ENCODE peak calls at places on chromosome X, in seven cellular contexts. One of them, this sample, is unnamed.

GRCh38 chrX:16516473-16516872 is 133.5 kb upstream of the S100G start:
- DNase-seq in H1: no peak
- DNase-seq in K562: no peak
- DNase-seq in GM12891: no peak
- DNase-seq in GM12878: no peak
- DNase-seq in SK-N-SH: no peak
- DNase-seq in HepG2: no peak
- DNase-seq in this sample: no peak

GRCh38 chrX:135543924-135544323 is 23.5 kb downstream of the INTS6L start:
- DNase-seq in GM12891: no peak
- DNase-seq in GM12878: no peak
- DNase-seq in K562: peak
- DNase-seq in SK-N-SH: no peak
- DNase-seq in HepG2: no peak
- DNase-seq in H1: peak
- DNase-seq in this sample: no peak

GRCh38 chrX:8748855-8749254 is 16.9 kb upstream of the ANOS1 start:
- DNase-seq in H1: no peak
- DNase-seq in GM12891: no peak
- DNase-seq in GM12878: no peak
- DNase-seq in HepG2: no peak
- DNase-seq in K562: peak
- DNase-seq in SK-N-SH: peak
- DNase-seq in this sample: no peak

GRCh38 chrX:53458082-53458481 is 23.9 kb upstream of the HSD17B10 start:
- DNase-seq in GM12891: no peak
- DNase-seq in H1: no peak
- DNase-seq in HepG2: no peak
- DNase-seq in K562: no peak
- DNase-seq in SK-N-SH: no peak
- DNase-seq in GM12878: no peak
- DNase-seq in this sample: no peak

GRCh38 chrX:45699158-45699557 is 498.5 kb upstream of the DIPK2B start:
- DNase-seq in SK-N-SH: no peak
- DNase-seq in GM12891: no peak
- DNase-seq in H1: no peak
- DNase-seq in GM12878: no peak
- DNase-seq in HepG2: peak
- DNase-seq in K562: no peak
- DNase-seq in this sample: no peak

GRCh38 chrX:153643431-153644351 is 3.3 kb upstream of the DUSP9 start:
- DNase-seq in GM12891: no peak
- DNase-seq in H1: no peak
- DNase-seq in K562: peak
- DNase-seq in GM12878: no peak
- DNase-seq in HepG2: no peak
- DNase-seq in SK-N-SH: peak
- DNase-seq in this sample: no peak

GRCh38 chrX:148804579-148804978 is 304.2 kb downstream of the AFF2 start:
- DNase-seq in SK-N-SH: no peak
- DNase-seq in GM12878: no peak
- DNase-seq in GM12891: no peak
- DNase-seq in H1: no peak
- DNase-seq in K562: no peak
- DNase-seq in HepG2: no peak
- DNase-seq in this sample: no peak

GRCh38 chrX:27186671-27187070 is 276.5 kb downstream of the PPP4R3C start:
- DNase-seq in SK-N-SH: peak
- DNase-seq in H1: no peak
- DNase-seq in HepG2: peak
- DNase-seq in GM12891: no peak
- DNase-seq in GM12878: peak
- DNase-seq in K562: peak
- DNase-seq in this sample: no peak

GRCh38 chrX:26909728-26910127 is 553.4 kb downstream of the PPP4R3C start:
- DNase-seq in GM12891: no peak
- DNase-seq in K562: no peak
- DNase-seq in HepG2: no peak
- DNase-seq in SK-N-SH: no peak
- DNase-seq in GM12878: no peak
- DNase-seq in H1: no peak
- DNase-seq in this sample: no peak

DNA sequence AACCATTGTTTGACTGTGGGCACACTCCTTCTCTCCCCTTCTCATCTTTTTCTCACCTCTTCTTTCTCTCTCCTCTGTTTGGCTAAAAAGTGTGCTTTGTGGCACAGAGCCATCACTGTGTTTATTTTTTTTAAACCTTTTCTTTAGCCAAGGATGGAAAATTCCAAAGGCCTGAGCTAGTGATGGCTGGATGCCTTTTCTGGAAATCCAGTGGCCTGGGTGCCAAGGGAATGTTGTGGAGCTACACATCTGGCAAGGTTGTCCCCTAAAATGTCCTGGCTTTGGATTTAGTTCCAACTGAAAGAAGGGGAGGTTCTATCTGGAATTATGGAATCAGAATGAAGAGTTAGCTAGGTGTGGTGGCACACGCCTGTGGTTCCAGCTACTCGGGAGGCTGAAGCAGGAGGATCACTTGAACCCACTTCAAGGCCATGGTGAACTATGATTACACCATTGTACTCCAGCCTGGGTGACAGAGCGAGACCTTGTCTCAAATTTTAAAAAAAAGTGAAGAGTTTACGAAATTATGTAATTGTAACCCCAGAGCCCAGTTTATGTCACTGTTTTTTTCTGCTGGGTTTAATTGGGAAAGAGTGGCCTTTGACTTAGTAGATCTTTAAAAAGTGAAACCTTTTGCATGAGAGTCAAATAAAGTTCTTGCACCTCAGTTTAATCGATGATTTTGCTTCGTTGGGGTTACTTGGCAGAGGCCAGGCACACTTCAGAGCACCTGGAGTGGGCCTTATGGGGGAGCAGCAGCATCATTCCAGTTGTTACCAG is 17.7 kb downstream of the DOCK11 start:
- DNase-seq in H1: no peak
- DNase-seq in K562: no peak
- DNase-seq in GM12878: no peak
- DNase-seq in SK-N-SH: no peak
- DNase-seq in GM12891: no peak
- DNase-seq in HepG2: no peak
- DNase-seq in this sample: no peak
- TF ChIP-seq POLR2AphosphoS5 in H1: no peak
- TF ChIP-seq POLR2AphosphoS5 in K562: no peak
- TF ChIP-seq POLR2AphosphoS5 in GM12878: no peak
- TF ChIP-seq POLR2AphosphoS5 in SK-N-SH: no peak
- TF ChIP-seq POLR2AphosphoS5 in GM12891: no peak
- TF ChIP-seq POLR2AphosphoS5 in HepG2: no peak
- TF ChIP-seq POLR2AphosphoS5 in this sample: no peak

GRCh38 chrX:143661286-143661685 is 25.4 kb upstream of the SLITRK4 start:
- DNase-seq in GM12891: no peak
- DNase-seq in H1: no peak
- DNase-seq in HepG2: no peak
- DNase-seq in SK-N-SH: no peak
- DNase-seq in GM12878: no peak
- DNase-seq in K562: no peak
- DNase-seq in this sample: no peak

GRCh38 chrX:143664302-143664701 is 28.4 kb upstream of the SLITRK4 start:
- DNase-seq in SK-N-SH: peak
- DNase-seq in K562: peak
- DNase-seq in H1: no peak
- DNase-seq in HepG2: no peak
- DNase-seq in GM12891: no peak
- DNase-seq in GM12878: no peak
- DNase-seq in this sample: no peak

GRCh38 chrX:143669395-143669794 is 33.5 kb upstream of the SLITRK4 start:
- DNase-seq in K562: no peak
- DNase-seq in SK-N-SH: no peak
- DNase-seq in GM12891: no peak
- DNase-seq in H1: no peak
- DNase-seq in HepG2: no peak
- DNase-seq in GM12878: no peak
- DNase-seq in this sample: no peak

DNA sequence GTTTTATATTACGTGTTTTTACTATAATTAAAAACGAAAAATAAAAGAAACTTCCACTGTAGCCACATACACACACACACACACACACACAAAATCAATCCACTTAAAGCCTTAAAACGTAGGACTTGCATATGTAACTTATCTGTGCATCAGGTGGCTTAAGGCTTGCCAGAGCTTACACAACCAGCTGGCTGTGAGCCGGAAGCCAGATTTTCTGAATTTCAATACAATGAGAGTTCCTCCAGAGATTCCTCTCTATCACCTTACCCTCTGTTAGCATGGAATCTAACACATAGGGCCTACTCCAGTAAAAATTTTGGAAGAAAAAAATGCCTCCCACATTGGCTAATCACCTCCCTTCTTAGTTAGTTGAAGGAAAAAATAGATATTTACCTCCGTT is 27.9 kb upstream of the SLITRK4 start:
- DNase-seq in SK-N-SH: no peak
- DNase-seq in GM12891: no peak
- DNase-seq in K562: no peak
- DNase-seq in HepG2: no peak
- DNase-seq in H1: no peak
- DNase-seq in GM12878: no peak
- DNase-seq in this sample: no peak
- TF ChIP-seq TAF1 in SK-N-SH: no peak
- TF ChIP-seq TAF1 in GM12891: no peak
- TF ChIP-seq TAF1 in K562: no peak
- TF ChIP-seq TAF1 in HepG2: no peak
- TF ChIP-seq TAF1 in H1: no peak
- TF ChIP-seq TAF1 in GM12878: no peak
- TF ChIP-seq TAF1 in this sample: no peak

DNA sequence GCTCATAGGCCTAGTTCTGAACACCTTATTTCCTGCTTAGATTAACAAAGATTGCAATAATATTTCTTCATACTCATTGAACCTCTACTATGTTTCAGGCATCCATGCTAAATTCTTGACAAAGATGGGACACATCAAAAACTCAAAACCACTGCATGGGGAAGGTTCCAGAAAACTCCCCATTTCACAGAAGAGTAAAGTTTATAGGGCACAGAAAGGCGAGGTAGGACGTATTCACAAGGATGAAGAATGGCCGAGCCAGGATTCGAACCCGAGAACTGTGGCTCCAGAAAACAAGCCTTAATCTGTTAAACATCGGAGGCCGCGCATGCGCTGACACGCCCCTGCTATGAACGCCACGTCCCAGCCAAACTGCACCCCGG is 688 bp downstream of the UXT start:
- DNase-seq in H1: no peak
- DNase-seq in SK-N-SH: no peak
- DNase-seq in K562: no peak
- DNase-seq in GM12891: no peak
- DNase-seq in GM12878: no peak
- DNase-seq in HepG2: no peak
- DNase-seq in this sample: no peak
- TF ChIP-seq POLR2AphosphoS5 in H1: no peak
- TF ChIP-seq POLR2AphosphoS5 in SK-N-SH: no peak
- TF ChIP-seq POLR2AphosphoS5 in K562: no peak
- TF ChIP-seq POLR2AphosphoS5 in GM12891: no peak
- TF ChIP-seq POLR2AphosphoS5 in GM12878: no peak
- TF ChIP-seq POLR2AphosphoS5 in HepG2: no peak
- TF ChIP-seq POLR2AphosphoS5 in this sample: no peak

GRCh38 chrX:151724563-151725337 is 8.9 kb downstream of the FATE1 start:
- DNase-seq in H1: no peak
- DNase-seq in K562: no peak
- DNase-seq in GM12878: no peak
- DNase-seq in HepG2: no peak
- DNase-seq in SK-N-SH: no peak
- DNase-seq in GM12891: no peak
- DNase-seq in this sample: no peak
- TF ChIP-seq TAF1 in H1: no peak
- TF ChIP-seq TAF1 in K562: no peak
- TF ChIP-seq TAF1 in GM12878: no peak
- TF ChIP-seq TAF1 in HepG2: no peak
- TF ChIP-seq TAF1 in SK-N-SH: no peak
- TF ChIP-seq TAF1 in GM12891: no peak
- TF ChIP-seq TAF1 in this sample: no peak

DNA sequence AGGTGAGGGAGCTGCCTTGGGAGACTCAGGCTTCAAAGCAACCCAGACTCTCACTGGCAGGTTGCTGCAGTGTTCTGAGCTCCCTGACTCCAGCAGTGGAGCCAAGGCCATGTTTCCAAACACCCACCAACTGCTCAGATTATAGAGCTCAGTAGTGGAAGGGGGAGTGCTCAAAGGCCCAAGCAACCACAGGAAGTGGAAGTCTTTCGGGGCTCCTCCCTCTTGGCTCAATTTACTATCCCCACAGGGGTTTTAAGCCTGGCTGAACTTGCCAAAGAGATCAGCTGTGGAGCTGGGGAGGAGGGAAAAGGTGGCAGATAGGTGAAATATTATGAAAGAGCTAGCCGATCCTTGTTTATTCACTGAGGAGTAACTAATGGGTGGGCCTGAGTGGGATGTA is 82.5 kb downstream of the HPRT1 start:
- DNase-seq in K562: no peak
- DNase-seq in SK-N-SH: no peak
- DNase-seq in H1: no peak
- DNase-seq in GM12878: no peak
- DNase-seq in GM12891: no peak
- DNase-seq in HepG2: no peak
- DNase-seq in this sample: no peak
- TF ChIP-seq POLR2AphosphoS5 in K562: no peak
- TF ChIP-seq POLR2AphosphoS5 in SK-N-SH: peak
- TF ChIP-seq POLR2AphosphoS5 in H1: no peak
- TF ChIP-seq POLR2AphosphoS5 in GM12878: no peak
- TF ChIP-seq POLR2AphosphoS5 in GM12891: no peak
- TF ChIP-seq POLR2AphosphoS5 in HepG2: no peak
- TF ChIP-seq POLR2AphosphoS5 in this sample: no peak

This sample was measured in GM12892.